ENCODE peak calls at places on chromosomes 12 and 14, in seven cellular contexts. L, V, T, O, D, B and Q are unnamed samples.

GRCh38 chr12:122072031-122072970 is 6.3 kb upstream of the MLXIP start:
- DNase-seq in V (no peak), O (no peak), D (no peak), B (peak), L (no peak), T (peak), Q (no peak)

GRCh38 chr12:105228494-105228893 is 7.5 kb downstream of the APPL2 start:
- DNase-seq in L (no peak), B (peak), O (no peak), V (no peak), T (no peak), D (no peak), Q (no peak)

GRCh38 chr12:31578632-31579031 is 12.3 kb downstream of the DENND5B start:
- DNase-seq in L (no peak), B (peak), D (no peak), O (no peak), V (no peak), T (no peak), Q (no peak)

GRCh38 chr12:112473056-112473455 is 54.3 kb downstream of the PTPN11 start:
- DNase-seq in T (no peak), D (no peak), V (no peak), O (peak), B (no peak), L (no peak), Q (no peak)

GRCh38 chr12:120737557-120738251 is 12.1 kb downstream of the ACADS start:
- DNase-seq in B (peak), D (peak), L (no peak), T (peak), V (no peak), O (no peak), Q (no peak)

GRCh38 chr12:71892059-71892458 is 46.6 kb upstream of the TPH2 start:
- DNase-seq in O (no peak), D (no peak), B (no peak), V (no peak), L (no peak), T (no peak), Q (no peak)

GRCh38 chr14:104782086-104782822 is 13.3 kb downstream of the AKT1 start:
- DNase-seq in L (no peak), T (peak), O (no peak), V (no peak), B (no peak), D (no peak), Q (no peak)

GRCh38 chr14:20723458-20723857 is 22.2 kb upstream of the EDDM3A start:
- DNase-seq in L (no peak), V (no peak), D (peak), O (no peak), T (no peak), B (no peak), Q (no peak)

GRCh38 chr12:6430990-6431353 is 13.8 kb upstream of the CD27 start:
- DNase-seq in V (no peak), T (no peak), O (no peak), B (no peak), D (no peak), L (no peak), Q (no peak)